ENCODE peak calls at places on chromosomes 4 and X, in eight cellular contexts. X is K562, O is heart left ventricle, V is spleen, S is lower leg skin, D is upper lobe of left lung, Y is gastrocnemius medialis, K is A549. P is an unnamed sample.

GRCh38 chr4:27154706-27155105 is 294.1 kb downstream of the STIM2 start:
- DNase-seq in O (no peak), K (no peak), Y (no peak), V (no peak), X (no peak), D (no peak), S (no peak), P (no peak)

GRCh38 chrX:142249721-142250120 is 44.6 kb upstream of the MAGEC2 start:
- DNase-seq in S (no peak), O (no peak), K (no peak), V (no peak), X (no peak), D (no peak), Y (no peak), P (no peak)

GRCh38 chr4:157012296-157012695 is 40.7 kb upstream of the PDGFC start:
- DNase-seq in D (no peak), X (no peak), O (no peak), S (no peak), K (no peak), V (no peak), Y (no peak), P (no peak)

GRCh38 chr4:80912350-80912749 is 118.2 kb upstream of the BMP3 start:
- DNase-seq in K (no peak), V (peak; percentile 54), O (no peak), S (no peak), Y (no peak), D (no peak), X (no peak), P (no peak)

GRCh38 chr4:54496412-54496811 is 161.3 kb upstream of the KIT start:
- DNase-seq in O (no peak), X (no peak), S (no peak), K (no peak), V (no peak), D (no peak), Y (no peak), P (no peak)

GRCh38 chr4:78014889-78015886 is 41.9 kb upstream of the FRAS1 start:
- DNase-seq in D (no peak), Y (no peak), V (no peak), S (no peak), X (no peak), K (no peak), O (no peak), P (no peak)

GRCh38 chrX:48472851-48473717 is 2.9 kb upstream of the FTSJ1 start:
- DNase-seq in V (no peak), O (no peak), S (no peak), Y (no peak), X (no peak), D (no peak), K (no peak), P (no peak)

GRCh38 chr4:141311805-141312204 is 91.1 kb downstream of the ZNF330 start:
- DNase-seq in X (no peak), D (peak; percentile 30), S (no peak), Y (no peak), O (no peak), K (no peak), V (no peak), P (no peak)

GRCh38 chr4:38759790-38760122 is 23.0 kb downstream of the TLR10 start:
- DNase-seq in V (no peak), D (no peak), K (no peak), S (no peak), Y (no peak), X (no peak), O (no peak), P (no peak)

GRCh38 chr4:128653514-128654420 is 155.7 kb upstream of the JADE1 start:
- DNase-seq in X (no peak), O (no peak), Y (peak; percentile 31), D (no peak), V (no peak), K (no peak), S (no peak), P (peak; percentile 66)

GRCh38 chrX:135411893-135412292 is 9.9 kb upstream of the SMIM10L2A start:
- DNase-seq in Y (no peak), V (no peak), S (no peak), D (no peak), O (no peak), X (no peak), K (no peak), P (no peak)

GRCh38 chr4:78585633-78586032 is 34.1 kb downstream of the ANXA3 start:
- DNase-seq in Y (no peak), O (no peak), K (no peak), V (no peak), S (no peak), D (no peak), X (no peak), P (no peak)

GRCh38 chr4:4919926-4920325 is 60.5 kb downstream of the MSX1 start:
- DNase-seq in O (no peak), S (peak; percentile 46), V (no peak), K (no peak), D (no peak), Y (peak; percentile 17), X (no peak), P (no peak)

GRCh38 chr4:34250562-34250961 is 1993.8 kb downstream of the ARAP2 start:
- DNase-seq in O (no peak), K (no peak), V (no peak), X (no peak), Y (no peak), S (no peak), D (no peak), P (no peak)

GRCh38 chr4:41044165-41044564 is 170.2 kb downstream of the APBB2 start:
- DNase-seq in S (no peak), K (no peak), V (no peak), X (no peak), D (no peak), O (no peak), Y (no peak), P (no peak)

GRCh38 chr4:41041541-41041940 is 172.8 kb downstream of the APBB2 start:
- DNase-seq in X (no peak), O (no peak), S (no peak), D (no peak), K (no peak), Y (no peak), V (no peak), P (no peak)

GRCh38 chr4:41038304-41038703 is 176.0 kb downstream of the APBB2 start:
- DNase-seq in K (no peak), Y (no peak), S (no peak), X (no peak), V (no peak), O (no peak), D (no peak), P (no peak)

GRCh38 chr4:41044791-41045190 is 169.6 kb downstream of the APBB2 start:
- DNase-seq in O (no peak), D (no peak), X (no peak), V (no peak), Y (no peak), K (no peak), S (no peak), P (no peak)

DNA sequence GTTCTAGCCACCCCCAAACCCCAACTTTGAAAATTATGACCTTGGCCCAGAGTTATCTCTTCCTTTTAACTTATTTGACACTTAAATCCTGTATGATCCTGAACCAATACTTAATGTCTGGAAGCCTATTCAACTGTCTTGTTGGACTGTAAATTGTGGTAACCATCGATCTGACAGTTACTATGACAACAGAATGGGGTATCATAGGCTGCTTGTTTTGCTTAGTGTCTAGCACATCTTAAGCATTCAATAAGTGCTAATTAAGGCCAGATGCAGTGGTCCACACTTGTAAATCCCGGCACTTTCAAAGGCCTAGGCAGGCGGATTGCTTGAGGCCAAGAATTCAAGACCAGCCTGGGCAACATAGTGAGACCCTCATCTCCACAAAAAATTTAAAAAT is 175.0 kb downstream of the APBB2 start:
- DNase-seq in V (no peak), D (no peak), Y (no peak), O (no peak), S (no peak), K (no peak), X (no peak), P (no peak)
- TF ChIP-seq POLR2A in V (no peak), D (no peak), Y (no peak), O (no peak), S (no peak), K (no peak), X (no peak), P (no peak)

DNA sequence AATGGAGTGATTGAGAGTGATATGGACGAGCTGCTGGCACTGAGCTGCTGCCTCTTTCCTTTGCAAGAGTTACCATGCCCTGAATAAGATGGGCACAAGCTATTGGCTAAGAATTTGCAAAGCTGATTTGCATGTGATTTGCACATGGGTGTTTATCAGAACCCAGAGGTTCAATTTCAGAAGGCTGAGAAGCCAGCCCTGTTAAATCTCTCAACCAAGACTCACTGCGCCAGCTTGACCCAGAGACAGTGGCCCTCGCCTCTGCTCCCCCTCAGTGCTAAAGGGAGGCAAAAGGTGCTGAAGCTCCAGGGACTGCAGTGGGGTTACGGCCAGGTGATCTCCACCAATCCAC is 701 bp downstream of the ARHGAP4 start:
- DNase-seq in V (no peak), Y (no peak), X (no peak), D (no peak), O (no peak), K (no peak), S (no peak), P (no peak)
- H3K4me3 ChIP-seq in V (peak overlapping the region; percentile 1), Y (peak overlapping the region; percentile 21), X (peak overlapping the region; percentile 58), D (peak overlapping the region; percentile 62), O (peak overlapping the region; percentile 28), K (no peak overlapping the region), S (no peak overlapping the region), P (no peak overlapping the region)

GRCh38 chr4:7104366-7105031 is 36.6 kb upstream of the GRPEL1 start:
- DNase-seq in D (no peak), S (no peak), X (no peak), V (no peak), K (no peak), Y (no peak), O (no peak), P (no peak)

GRCh38 chr4:7101692-7102515 is 34.0 kb upstream of the GRPEL1 start:
- DNase-seq in D (peak; percentile 80), Y (peak; percentile 67), O (peak; percentile 89), X (peak; percentile 51), K (peak; percentile 77), S (peak; percentile 71), V (peak; percentile 90), P (peak; percentile 48)

GRCh38 chr4:7105261-7105660 is 37.4 kb upstream of the GRPEL1 start:
- DNase-seq in Y (no peak), X (no peak), D (no peak), S (no peak), O (no peak), V (no peak), K (no peak), P (no peak)

GRCh38 chr4:7103599-7104365 is 35.9 kb upstream of the GRPEL1 start:
- DNase-seq in V (peak; percentile 89), D (peak; percentile 52), Y (no peak), K (peak; percentile 28), S (peak; percentile 65), O (peak; percentile 88), X (no peak), P (no peak)

GRCh38 chr4:7103031-7103598 is 35.3 kb upstream of the GRPEL1 start:
- DNase-seq in V (peak; percentile 94), Y (peak; percentile 90), O (peak; percentile 94), S (peak; percentile 87), X (peak; percentile 100), K (peak; percentile 86), D (peak; percentile 92), P (peak; percentile 86)
- TF ChIP-seq POLR2A in V (no peak), Y (peak; percentile 86), O (peak; percentile 12), S (no peak), X (peak; percentile 84), K (peak; percentile 55), D (no peak), P (peak; percentile 60)

DNA sequence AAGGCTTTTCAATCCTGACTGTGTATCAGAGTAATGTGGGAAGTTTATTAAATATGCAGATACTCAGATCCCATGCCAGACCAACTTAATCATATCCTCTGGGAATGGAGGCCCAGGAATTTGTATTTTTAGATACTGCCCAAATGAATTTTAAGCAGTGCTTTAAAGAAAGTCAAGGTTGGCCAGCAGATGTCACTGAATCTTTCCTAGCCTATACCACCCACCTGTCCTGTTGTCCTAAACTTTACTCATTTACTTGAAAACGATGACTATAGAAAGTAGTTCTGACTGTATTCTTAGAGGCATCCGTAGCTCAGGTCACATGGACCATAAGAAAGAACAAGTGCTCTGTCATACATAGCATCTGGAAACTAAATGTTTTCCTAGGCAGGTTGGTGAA is 79.9 kb downstream of the AMOT start:
- DNase-seq in V (no peak), S (no peak), O (no peak), Y (no peak), X (no peak), D (no peak), K (no peak), P (no peak)
- H3K4me3 ChIP-seq in V (no peak overlapping the region), S (no peak overlapping the region), O (no peak overlapping the region), Y (no peak overlapping the region), X (no peak overlapping the region), D (no peak overlapping the region), K (no peak overlapping the region), P (no peak overlapping the region)